ENCODE peak calls at places on chromosomes 13 and 19, in six cellular contexts. E, O, Y, M, I and K are unnamed samples.

GRCh38 chr13:99559560-99559959 is 58.3 kb downstream of the TM9SF2 start:
- DNase-seq in Y (no peak), I (no peak), M (no peak), E (no peak), O (no peak), K (peak; percentile 6)

GRCh38 chr19:46271488-46272197 is 25.2 kb upstream of the HIF3A start:
- DNase-seq in M (no peak), I (peak; percentile 70), O (no peak), E (peak; percentile 93), Y (no peak), K (peak; percentile 87)

GRCh38 chr13:92719868-92720267 is 506.7 kb upstream of the GPC6 start:
- DNase-seq in M (peak; percentile 77), Y (peak; percentile 11), E (no peak), I (no peak), O (no peak), K (no peak)

GRCh38 chr19:10424011-10424637 is 3.8 kb downstream of the PDE4A start:
- DNase-seq in E (peak; percentile 82), O (peak; percentile 61), I (peak; percentile 68), Y (peak; percentile 84), M (peak; percentile 87), K (peak; percentile 64)

GRCh38 chr13:29596064-29596418 is 553 bp upstream of the SLC7A1 start:
- DNase-seq in M (no peak), E (no peak), O (no peak), I (no peak), Y (no peak), K (no peak)

GRCh38 chr19:40533508-40533907 is 43.2 kb upstream of the SHKBP1 start:
- DNase-seq in M (peak; percentile 40), Y (no peak), O (no peak), I (no peak), E (no peak), K (no peak)

GRCh38 chr19:13043285-13043684 is 48.0 kb downstream of the NFIX start:
- DNase-seq in I (no peak), M (no peak), O (no peak), E (no peak), Y (no peak), K (no peak)

GRCh38 chr13:28204690-28205443 is 66.5 kb downstream of the PAN3 start:
- DNase-seq in I (no peak), Y (no peak), E (no peak), O (no peak), M (no peak), K (no peak)

GRCh38 chr19:47699360-47699917 is 13.8 kb upstream of the EHD2 start:
- DNase-seq in E (peak; percentile 61), O (no peak), I (peak; percentile 34), Y (peak; percentile 37), M (peak; percentile 83), K (no peak)

GRCh38 chr13:98910501-98910951 is 67.3 kb downstream of the DOCK9 start:
- DNase-seq in Y (no peak), O (peak; percentile 28), M (no peak), E (peak; percentile 83), I (peak; percentile 70), K (peak; percentile 86)

GRCh38 chr19:58469241-58470013 is 2.5 kb downstream of the ZNF324 start:
- DNase-seq in Y (no peak), O (no peak), M (no peak), I (no peak), E (no peak), K (no peak)

GRCh38 chr13:48730971-48731658 is 77.4 kb downstream of the CYSLTR2 start:
- DNase-seq in E (peak; percentile 79), M (peak; percentile 17), Y (no peak), I (peak; percentile 83), O (peak; percentile 69), K (peak; percentile 73)

GRCh38 chr13:63882052-63882451 is 2466.4 kb upstream of the PCDH20 start:
- DNase-seq in Y (no peak), M (no peak), E (no peak), O (no peak), I (no peak), K (no peak)

GRCh38 chr19:39494661-39495060 is 4.1 kb upstream of the DLL3 start:
- DNase-seq in E (no peak), Y (no peak), M (no peak), I (no peak), O (no peak), K (no peak)

GRCh38 chr19:55070755-55071502 is 4.7 kb upstream of the EPS8L1 start:
- DNase-seq in O (peak; percentile 64), I (peak; percentile 58), M (no peak), E (peak; percentile 72), Y (no peak), K (peak; percentile 88)

GRCh38 chr13:35388979-35389378 is 87.5 kb downstream of the MAB21L1 start:
- DNase-seq in M (no peak), E (peak; percentile 4), O (peak; percentile 64), I (peak; percentile 3), Y (peak; percentile 2), K (no peak)

GRCh38 chr19:51439021-51439465 is 19.2 kb downstream of the SIGLEC8 start:
- DNase-seq in I (no peak), O (peak; percentile 2), Y (no peak), M (peak; percentile 76), E (peak; percentile 38), K (peak; percentile 18)

GRCh38 chr19:12668937-12669271 is 2.3 kb downstream of the WDR83 start:
- DNase-seq in O (peak; percentile 55), M (peak; percentile 74), I (peak; percentile 65), Y (no peak), E (peak; percentile 90), K (peak; percentile 67)

GRCh38 chr19:4977299-4978174 is 8.6 kb downstream of the KDM4B start:
- DNase-seq in I (peak; percentile 95), Y (no peak), O (peak; percentile 90), E (peak; percentile 98), M (no peak), K (peak; percentile 45)

GRCh38 chr13:107803822-107804495 is 411.4 kb downstream of the LIG4 start:
- DNase-seq in O (no peak), Y (no peak), M (no peak), E (no peak), I (no peak), K (no peak)

GRCh38 chr13:51645154-51645650 is 60.9 kb downstream of the WDFY2 start:
- DNase-seq in M (peak; percentile 65), E (peak; percentile 95), O (peak; percentile 90), I (peak; percentile 57), Y (no peak), K (peak; percentile 63)

GRCh38 chr19:8639821-8640401 is 9.5 kb downstream of the NFILZ start:
- DNase-seq in M (peak; percentile 32), I (no peak), Y (no peak), O (no peak), E (no peak), K (no peak)

GRCh38 chr13:25756916-25757315 is 294.9 kb downstream of the SHISA2 start:
- DNase-seq in M (peak; percentile 47), Y (no peak), I (no peak), O (no peak), E (no peak), K (no peak)

GRCh38 chr13:110685305-110685704 is 20.6 kb downstream of the CARS2 start:
- DNase-seq in O (peak; percentile 18), I (peak; percentile 44), M (no peak), E (no peak), Y (no peak), K (no peak)

DNA sequence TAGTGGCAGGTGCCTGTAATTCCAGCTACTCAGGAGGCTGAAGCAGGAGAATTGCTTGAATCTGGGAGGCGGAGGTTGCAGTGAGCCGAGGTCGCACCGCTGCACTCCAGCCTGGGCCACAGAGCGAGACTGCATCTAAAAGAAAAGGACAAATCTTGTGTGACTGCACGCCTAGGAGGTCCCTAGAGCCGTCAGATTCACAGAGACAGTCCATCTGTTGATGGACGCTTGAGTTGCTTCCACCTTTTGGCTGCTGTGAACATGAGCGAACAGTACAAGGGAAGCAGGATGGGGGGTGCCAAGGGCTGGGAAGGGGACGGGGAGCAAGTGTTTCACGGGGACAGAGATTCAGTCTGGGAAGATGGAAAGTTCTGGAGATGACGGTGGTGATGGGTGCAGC is 78.8 kb downstream of the GNG7 start:
- DNase-seq in I (no peak), Y (no peak), E (no peak), O (no peak), M (no peak), K (no peak)
- H2AFZ ChIP-seq in I (no peak overlapping the region), Y (no peak overlapping the region), E (no peak overlapping the region), O (no peak overlapping the region), M (no peak overlapping the region), K (no peak overlapping the region)

GRCh38 chr13:114096031-114096485 is 36.4 kb downstream of the RASA3 start:
- DNase-seq in E (no peak), Y (no peak), M (no peak), O (no peak), I (no peak), K (no peak)

GRCh38 chr13:114097893-114098688 is 34.3 kb downstream of the RASA3 start:
- DNase-seq in I (no peak), M (no peak), E (no peak), Y (no peak), O (no peak), K (no peak)

GRCh38 chr13:114097504-114097892 is 34.9 kb downstream of the RASA3 start:
- DNase-seq in Y (no peak), O (no peak), I (no peak), M (no peak), E (no peak), K (no peak)

GRCh38 chr13:114095486-114095885 is 36.9 kb downstream of the RASA3 start:
- DNase-seq in E (no peak), Y (no peak), O (no peak), I (no peak), M (no peak), K (no peak)

GRCh38 chr13:114096811-114097503 is 35.5 kb downstream of the RASA3 start:
- DNase-seq in Y (no peak), M (no peak), O (no peak), I (no peak), E (no peak), K (no peak)
- H2AFZ ChIP-seq in Y (no peak overlapping the region), M (no peak overlapping the region), O (no peak overlapping the region), I (no peak overlapping the region), E (no peak overlapping the region), K (no peak overlapping the region)

GRCh38 chr19:18948976-18949356 is 7.9 kb upstream of the HOMER3 start:
- DNase-seq in I (no peak), O (no peak), M (no peak), E (no peak), Y (no peak), K (no peak)
- H2AFZ ChIP-seq in I (no peak overlapping the region), O (no peak overlapping the region), M (no peak overlapping the region), E (no peak overlapping the region), Y (no peak overlapping the region), K (no peak overlapping the region)

DNA sequence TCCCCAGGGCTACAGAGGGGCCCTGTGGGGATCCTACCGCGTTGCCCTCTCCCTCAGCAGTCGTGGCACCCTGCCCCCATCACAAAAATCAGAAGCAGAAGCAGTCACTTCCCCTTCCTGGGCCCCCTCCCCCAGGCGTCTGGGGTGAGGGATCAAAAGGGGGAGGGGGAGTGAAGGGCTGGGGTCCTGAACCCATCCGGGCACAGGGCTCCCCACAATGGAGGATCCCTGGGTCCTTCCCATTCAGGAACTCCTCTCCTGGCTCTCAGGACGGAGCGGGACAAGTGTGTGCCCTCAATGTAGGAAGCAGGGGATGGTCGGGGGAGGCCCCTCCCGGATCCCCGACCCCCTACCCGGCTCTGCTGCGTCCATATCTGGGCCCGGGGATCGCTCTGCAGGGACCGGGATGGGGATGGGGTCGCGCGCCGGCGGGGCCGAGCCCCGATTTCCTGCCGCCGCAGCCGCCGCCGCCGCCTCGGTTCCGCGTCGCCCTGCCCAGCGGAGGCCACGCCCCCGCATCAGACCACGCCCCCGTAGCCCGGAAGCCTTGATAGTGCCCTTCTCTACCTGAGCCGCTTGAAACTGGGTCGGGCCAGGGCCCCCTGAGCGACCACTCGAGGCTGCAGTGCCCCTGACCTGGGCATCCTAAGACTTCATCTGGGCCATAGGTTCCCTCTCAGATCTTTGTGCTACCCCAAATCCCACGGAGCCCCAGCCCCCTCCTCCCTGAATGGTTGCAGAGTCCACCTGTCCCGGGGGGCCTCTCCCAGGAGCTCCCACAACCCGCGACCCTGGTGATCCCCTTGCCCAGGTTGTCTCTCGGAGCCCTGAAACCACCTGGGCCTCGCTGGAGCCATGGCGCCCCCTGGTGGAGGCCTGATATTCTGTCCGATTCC is at the start of gene GMIP:
- DNase-seq in Y (peak; percentile 75), I (peak; percentile 29), E (peak; percentile 71), M (peak; percentile 93), O (peak; percentile 41), K (peak; percentile 59)
- H2AFZ ChIP-seq in Y (peak within 1 kb of the TSS; percentile 97), I (peak within 1 kb of the TSS; percentile 94), E (peak within 1 kb of the TSS; percentile 89), M (peak within 1 kb of the TSS; percentile 96), O (peak within 1 kb of the TSS; percentile 66), K (peak within 1 kb of the TSS; percentile 87)